ENCODE peak calls at places on chromosomes 11 and 22, in four cellular contexts. Z, W, M and I are unnamed samples.

GRCh38 chr11:86955674-86956522 is 703 bp upstream of the FZD4 start:
- DNase-seq in M (peak; percentile 79), Z (peak; percentile 90), W (peak; percentile 91), I (no peak)

GRCh38 chr11:76616676-76617552 is 53.6 kb downstream of the LRRC32 start:
- DNase-seq in M (no peak), Z (no peak), W (no peak), I (no peak)

GRCh38 chr11:34653851-34654490 is 33.1 kb downstream of the EHF start:
- DNase-seq in M (peak; percentile 64), W (no peak), Z (no peak), I (peak; percentile 77)

GRCh38 chr11:406796-407650 is 7.8 kb downstream of the SIGIRR start:
- DNase-seq in M (peak; percentile 86), W (peak; percentile 61), Z (peak; percentile 83), I (no peak)

GRCh38 chr11:122656631-122657101 is 1.1 kb downstream of the UBASH3B start:
- DNase-seq in W (peak; percentile 29), Z (peak; percentile 36), M (peak; percentile 30), I (no peak)

GRCh38 chr11:118435233-118435892 is 929 bp upstream of the KMT2A start:
- DNase-seq in W (peak; percentile 31), Z (peak; percentile 46), M (peak; percentile 63), I (no peak)

GRCh38 chr22:26892401-26893033 is 235.1 kb downstream of the MIAT start:
- DNase-seq in W (no peak), M (no peak), Z (no peak), I (no peak)

GRCh38 chr11:1336836-1337646 is 27.6 kb upstream of the TOLLIP start:
- DNase-seq in W (no peak), M (peak; percentile 42), Z (peak; percentile 43), I (no peak)

GRCh38 chr22:47776329-47776728 is 1013.9 kb downstream of the TBC1D22A start:
- DNase-seq in Z (no peak), M (no peak), W (no peak), I (no peak)

GRCh38 chr11:62902932-62903331 is 18.2 kb downstream of the CHRM1 start:
- DNase-seq in W (no peak), M (no peak), Z (no peak), I (no peak)

GRCh38 chr11:69914286-69915150 is 95.3 kb upstream of the FGF3 start:
- DNase-seq in Z (peak; percentile 10), M (no peak), W (peak; percentile 19), I (no peak)

GRCh38 chr11:94030059-94030458 is 8.9 kb downstream of the HEPHL1 start:
- DNase-seq in Z (no peak), M (no peak), W (no peak), I (no peak)

GRCh38 chr11:119108151-119108856 is 1.2 kb downstream of the C2CD2L start:
- DNase-seq in W (no peak), M (peak; percentile 72), Z (no peak), I (no peak)

GRCh38 chr11:57320067-57320718 is 4.6 kb downstream of the TNKS1BP1 start:
- DNase-seq in M (no peak), W (no peak), Z (no peak), I (no peak)

GRCh38 chr11:130122141-130122575 is 37.4 kb upstream of the ST14 start:
- DNase-seq in W (no peak), Z (no peak), M (no peak), I (no peak)

GRCh38 chr22:23862103-23862502 is 4.4 kb downstream of the SLC2A11 start:
- DNase-seq in Z (no peak), W (no peak), M (no peak), I (no peak)

GRCh38 chr11:111560785-111561184 is 20.3 kb downstream of the LAYN start:
- DNase-seq in W (no peak), M (no peak), Z (no peak), I (no peak)

GRCh38 chr11:45451766-45452440 is 165.8 kb upstream of the SYT13 start:
- DNase-seq in W (no peak), Z (no peak), M (no peak), I (no peak)

GRCh38 chr11:1222491-1223345 is at the start of gene MUC5B:
- DNase-seq in M (peak; percentile 92), Z (no peak), W (no peak), I (no peak)

GRCh38 chr11:72195921-72196320 is 4.0 kb downstream of the FOLR1 start:
- DNase-seq in Z (no peak), W (no peak), M (no peak), I (no peak)

GRCh38 chr22:36611241-36611976 is 82.4 kb upstream of the EIF3D start:
- DNase-seq in M (no peak), W (no peak), Z (peak; percentile 26), I (no peak)

GRCh38 chr11:83282084-83282716 is 4.0 kb downstream of the CCDC90B start:
- DNase-seq in M (no peak), Z (no peak), W (no peak), I (no peak)

GRCh38 chr11:118870396-118871343 is 13.0 kb upstream of the CXCR5 start:
- DNase-seq in W (peak; percentile 71), Z (peak; percentile 52), M (peak; percentile 30), I (no peak)

GRCh38 chr11:95911369-95911759 is 12.5 kb downstream of the MTMR2 start:
- DNase-seq in W (no peak), M (no peak), Z (no peak), I (no peak)

GRCh38 chr11:95913830-95914229 is 10.1 kb downstream of the MTMR2 start:
- DNase-seq in M (no peak), W (no peak), Z (no peak), I (no peak)

GRCh38 chr11:95908826-95909225 is 15.1 kb downstream of the MTMR2 start:
- DNase-seq in M (no peak), W (no peak), Z (no peak), I (no peak)

GRCh38 chr11:95912902-95913560 is 10.9 kb downstream of the MTMR2 start:
- DNase-seq in W (no peak), Z (no peak), M (no peak), I (no peak)

DNA sequence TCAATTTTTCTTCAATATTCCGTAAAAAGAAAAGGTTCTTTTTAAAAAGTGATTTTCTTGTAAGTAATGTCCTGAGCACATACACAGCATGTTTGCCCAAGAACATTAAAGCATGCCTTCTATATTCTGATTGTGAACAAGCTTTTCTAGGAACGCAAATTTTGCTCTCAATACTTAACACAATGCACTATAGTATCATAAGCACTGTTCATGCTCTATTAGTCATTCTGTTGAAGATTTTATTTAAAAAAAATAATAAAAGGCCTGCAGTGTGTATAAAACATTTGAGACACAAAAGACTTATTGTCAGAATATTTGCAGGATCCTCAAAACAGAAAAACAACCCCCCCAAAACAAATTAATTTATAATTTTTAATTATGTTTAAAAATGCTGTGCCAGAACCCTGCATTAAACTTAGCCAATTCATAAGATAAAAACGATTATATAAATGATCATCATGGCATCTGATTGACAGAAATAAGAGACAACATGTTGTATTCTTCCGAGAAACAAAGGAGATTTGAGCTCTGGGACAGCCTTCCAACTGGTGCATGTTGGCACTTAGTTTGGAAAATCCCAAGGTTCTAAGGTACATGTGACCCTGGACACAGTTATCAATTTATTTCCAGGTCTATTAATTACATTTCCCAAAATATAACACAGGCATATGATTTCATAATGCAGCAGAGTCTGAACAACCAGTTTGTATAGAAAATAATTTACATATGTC is 13.1 kb downstream of the MTMR2 start:
- DNase-seq in Z (no peak), W (no peak), M (no peak), I (no peak)
- H3K4me3 ChIP-seq in Z (peak overlapping the region; percentile 8), W (no peak overlapping the region), M (no peak overlapping the region), I (no peak overlapping the region)

GRCh38 chr22:16845465-16845864 is 20.3 kb upstream of the XKR3 start:
- DNase-seq in M (no peak), Z (no peak), W (no peak), I (no peak)

GRCh38 chr22:16845881-16846280 is 20.7 kb upstream of the XKR3 start:
- DNase-seq in M (no peak), Z (no peak), W (no peak), I (no peak)

GRCh38 chr22:16844529-16844928 is 19.3 kb upstream of the XKR3 start:
- DNase-seq in Z (no peak), M (no peak), W (no peak), I (no peak)
- TF ChIP-seq CTCF in Z (no peak), M (no peak), W (no peak), I (no peak)

GRCh38 chr11:47918370-47918690 is 62.0 kb upstream of the PTPRJ start:
- DNase-seq in Z (no peak), W (no peak), M (no peak), I (no peak)
- H3K4me3 ChIP-seq in Z (peak overlapping the region; percentile 30), W (no peak overlapping the region), M (no peak overlapping the region), I (no peak overlapping the region)

DNA sequence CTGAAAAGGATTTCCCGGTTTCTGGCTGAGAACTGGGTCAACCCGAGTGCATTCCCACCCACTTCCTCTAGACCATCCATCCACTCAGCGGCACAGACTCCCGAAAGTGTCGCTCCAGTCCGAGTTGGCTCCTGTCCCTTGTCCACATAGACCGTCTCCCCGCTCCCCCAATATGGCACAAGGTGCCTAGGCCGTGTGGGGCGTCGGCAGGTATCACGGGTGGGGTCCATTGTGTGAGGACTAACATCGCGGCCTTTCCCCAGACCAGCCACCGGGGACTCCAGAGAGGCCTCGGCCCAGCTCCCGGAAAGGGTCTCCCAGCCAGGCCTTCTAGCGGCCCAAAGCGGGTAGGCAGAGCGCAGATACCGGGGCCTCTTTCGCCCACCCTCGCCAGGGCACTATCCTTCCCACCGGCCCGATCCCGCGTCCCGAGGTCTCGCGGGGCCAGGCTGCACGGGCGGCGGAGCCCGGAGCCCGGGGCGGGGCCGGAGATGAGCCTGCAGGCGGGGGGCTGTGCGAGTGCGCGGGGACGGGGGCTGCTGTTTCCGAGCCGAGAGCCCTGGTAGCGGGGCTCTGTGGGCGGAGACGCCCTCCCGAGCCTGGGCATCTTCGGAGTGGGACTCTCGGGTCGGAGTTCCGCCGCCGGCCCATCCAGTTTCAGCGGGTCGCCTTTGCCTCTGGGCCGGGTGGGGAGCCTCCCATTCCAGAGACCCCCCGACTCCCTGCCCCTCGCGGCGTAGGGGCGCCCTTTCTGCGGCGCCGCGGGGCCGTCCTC is 21.1 kb downstream of the SERPINH1 start:
- DNase-seq in M (peak; percentile 44), Z (peak; percentile 70), W (peak; percentile 59), I (no peak)
- TF ChIP-seq CTCF in M (no peak), Z (peak; percentile 65), W (peak; percentile 46), I (peak; percentile 26)

GRCh38 chr22:21865041-21865440 is 2.4 kb downstream of the MAPK1 start:
- DNase-seq in Z (no peak), W (peak; percentile 75), M (peak; percentile 32), I (peak; percentile 53)
- H3K4me3 ChIP-seq in Z (peak overlapping the region; percentile 74), W (peak overlapping the region; percentile 85), M (no peak overlapping the region), I (peak overlapping the region; percentile 26)

GRCh38 chr22:29315286-29316195 is at the start of gene RASL10A:
- DNase-seq in Z (no peak), M (no peak), W (no peak), I (no peak)

GRCh38 chr22:29319072-29319471 is 3.6 kb upstream of the RASL10A start:
- DNase-seq in M (no peak), Z (no peak), W (no peak), I (no peak)

GRCh38 chr22:29325356-29325755 is 9.9 kb upstream of the RASL10A start:
- DNase-seq in W (no peak), Z (no peak), M (no peak), I (no peak)

GRCh38 chr22:29316429-29316828 is 932 bp upstream of the RASL10A start:
- DNase-seq in M (no peak), W (no peak), Z (no peak), I (no peak)

GRCh38 chr22:29320546-29320945 is 5.0 kb upstream of the RASL10A start:
- DNase-seq in Z (no peak), W (no peak), M (no peak), I (no peak)
- TF ChIP-seq CTCF in Z (peak; percentile 13), W (no peak), M (no peak), I (no peak)